ENCODE peak calls at places on chromosomes 16 and 17, in nine cellular contexts. L is adrenal gland; R is PC-9; B is astrocyte; F is fibroblast of lung; M is heart left ventricle; G is cardiac muscle cell; W is suprapubic skin; N is CD8-positive, alpha-beta memory T cell. X is an unnamed sample.
A peak's percentile ranks its signal among the peaks of the same experiment; 100 is the strongest.

GRCh38 chr17:28227278-28228108 is 91.5 kb upstream of the TMEM97 start:
- DNase-seq in G (peak; percentile 84), R (peak; percentile 71), L (peak; percentile 90), M (no peak), B (peak; percentile 14), W (no peak), N (no peak), F (peak; percentile 19), X (no peak)

GRCh38 chr17:43211480-43212402 is at the start of gene TMEM106A:
- DNase-seq in N (peak; percentile 69), L (peak; percentile 81), W (peak; percentile 87), F (peak; percentile 86), B (peak; percentile 75), R (peak; percentile 83), M (peak; percentile 84), G (peak; percentile 83), X (peak; percentile 72)

GRCh38 chr17:31627960-31628359 is 231.1 kb downstream of the COPRS start:
- DNase-seq in F (peak; percentile 88), R (peak; percentile 50), M (no peak), N (no peak), L (no peak), B (peak; percentile 89), G (no peak), W (no peak), X (no peak)

GRCh38 chr17:64081802-64082799 is 47.8 kb downstream of the ERN1 start:
- DNase-seq in M (no peak), G (no peak), R (peak; percentile 99), L (no peak), B (peak; percentile 48), W (no peak), N (peak; percentile 65), F (peak; percentile 86), X (peak; percentile 36)

GRCh38 chr17:66152756-66153155 is 39.2 kb downstream of the CEP112 start:
- DNase-seq in F (no peak), B (peak; percentile 53), G (no peak), R (no peak), L (no peak), N (no peak), W (no peak), M (no peak), X (no peak)

GRCh38 chr17:83171661-83172060 is 92.3 kb downstream of the METRNL start:
- DNase-seq in F (no peak), B (no peak), G (no peak), R (no peak), M (peak; percentile 8), N (no peak), L (no peak), W (peak; percentile 58), X (no peak)

GRCh38 chr16:11946433-11946832 is 4.6 kb upstream of the NPIPB2 start:
- DNase-seq in N (no peak), W (no peak), L (no peak), G (no peak), R (no peak), M (no peak), F (no peak), B (peak; percentile 13), X (no peak)

GRCh38 chr17:9360610-9361571 is 214.7 kb downstream of the STX8 start:
- DNase-seq in G (peak; percentile 82), B (peak; percentile 63), L (peak; percentile 88), M (no peak), R (no peak), W (peak; percentile 64), F (peak; percentile 91), N (no peak), X (no peak)

GRCh38 chr17:55343114-55343513 is 78.4 kb downstream of the HLF start:
- DNase-seq in M (no peak), N (no peak), G (no peak), R (no peak), W (no peak), F (no peak), L (no peak), B (no peak), X (no peak)

GRCh38 chr17:55340171-55340570 is 75.4 kb downstream of the HLF start:
- DNase-seq in G (no peak), B (no peak), L (no peak), F (no peak), W (no peak), M (no peak), R (no peak), N (no peak), X (no peak)

GRCh38 chr17:55343900-55344513 is 77.6 kb downstream of the MMD start:
- DNase-seq in B (no peak), G (no peak), F (no peak), M (no peak), L (peak; percentile 31), W (no peak), R (no peak), N (no peak), X (no peak)

GRCh38 chr17:55341432-55341831 is 76.7 kb downstream of the HLF start:
- DNase-seq in M (no peak), L (no peak), B (peak; percentile 92), R (no peak), W (no peak), G (no peak), F (no peak), N (no peak), X (no peak)

DNA sequence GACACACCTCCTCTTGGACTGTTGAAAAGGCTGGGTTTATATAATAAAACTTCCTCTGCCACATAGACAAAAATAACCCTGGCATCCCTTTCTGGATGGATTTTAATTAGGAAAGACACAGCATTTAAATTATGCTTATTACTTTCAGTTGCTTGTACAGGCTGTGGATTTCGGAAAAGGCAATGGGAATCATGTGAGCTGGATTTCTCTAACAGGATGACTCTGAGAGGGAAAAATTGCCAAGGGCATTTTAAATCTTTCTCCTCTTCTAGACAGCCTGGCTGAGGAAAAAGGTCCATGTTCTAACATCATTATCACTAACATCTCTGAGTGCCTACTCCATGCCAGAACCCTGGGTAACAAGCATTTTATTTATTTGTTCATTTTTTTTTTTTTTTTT is 76.0 kb downstream of the HLF start:
- DNase-seq in F (no peak), W (no peak), M (no peak), N (no peak), L (no peak), R (no peak), B (no peak), G (no peak), X (no peak)
- H3K4me1 ChIP-seq in F (no peaks in the 10 kb centered on the region), W (peaks cover 13% of the 10 kb centered on the region), M (no peaks in the 10 kb centered on the region), N (peaks cover 13% of the 10 kb centered on the region), L (peaks cover 2% of the 10 kb centered on the region), R (no peaks in the 10 kb centered on the region), B (no peaks in the 10 kb centered on the region), G (no peaks in the 10 kb centered on the region), X (peaks cover 27% of the 10 kb centered on the region)

DNA sequence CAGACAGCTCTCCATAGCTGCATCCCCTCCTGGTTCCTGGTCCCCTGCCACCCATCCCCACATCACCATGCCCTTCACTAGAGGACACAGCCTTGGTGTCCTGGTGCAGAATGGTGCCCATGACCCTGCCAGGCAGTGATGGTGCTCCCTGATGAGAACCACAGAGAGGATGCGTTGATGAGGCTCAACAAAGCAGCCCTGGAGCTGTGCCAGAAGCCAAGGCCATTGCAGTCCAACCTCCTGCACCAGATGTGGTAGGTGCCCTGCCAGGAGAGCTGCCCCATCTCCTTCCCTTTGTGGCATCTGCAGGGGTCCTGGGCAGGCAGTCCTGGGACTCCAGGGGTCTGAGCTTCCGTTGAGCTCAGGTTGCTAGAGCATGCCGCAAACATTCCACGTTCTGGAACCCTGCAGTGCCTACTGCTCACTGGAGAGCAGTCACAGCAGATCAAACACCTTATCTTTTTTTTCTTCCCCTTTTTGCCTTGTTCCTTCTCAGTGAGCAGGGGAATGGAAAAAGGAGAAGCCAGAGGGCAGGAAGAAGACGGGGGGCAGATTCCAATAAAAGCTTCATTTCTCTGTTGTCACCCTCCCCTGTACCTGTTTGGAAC is 5.3 kb upstream of the EPN3 start:
- DNase-seq in B (no peak), W (no peak), M (no peak), L (no peak), G (no peak), R (no peak), F (no peak), N (no peak), X (no peak)
- H3K4me3 ChIP-seq in B (no peak overlapping the region), W (no peak overlapping the region), M (no peak overlapping the region), L (no peak overlapping the region), G (no peak overlapping the region), R (no peak overlapping the region), F (no peak overlapping the region), N (no peak overlapping the region), X (no peak overlapping the region)

GRCh38 chr16:57045694-57046381 is 46.5 kb upstream of the CPNE2 start:
- DNase-seq in G (peak; percentile 76), L (peak; percentile 29), R (no peak), W (peak; percentile 86), F (peak; percentile 74), N (peak; percentile 38), B (peak; percentile 33), M (peak; percentile 63), X (no peak)

GRCh38 chr16:57041182-57042156 is 50.9 kb upstream of the CPNE2 start:
- DNase-seq in R (no peak), B (no peak), G (no peak), F (peak; percentile 5), M (no peak), N (peak; percentile 87), W (no peak), L (no peak), X (peak; percentile 68)

GRCh38 chr16:57044931-57045693 is 47.3 kb upstream of the CPNE2 start:
- DNase-seq in R (no peak), F (peak; percentile 25), G (no peak), L (no peak), N (no peak), B (no peak), M (no peak), W (no peak), X (no peak)

GRCh38 chr16:57042157-57043111 is 49.9 kb upstream of the CPNE2 start:
- DNase-seq in N (peak; percentile 65), F (no peak), G (no peak), M (no peak), B (peak; percentile 59), R (no peak), L (peak; percentile 32), W (no peak), X (peak; percentile 23)

DNA sequence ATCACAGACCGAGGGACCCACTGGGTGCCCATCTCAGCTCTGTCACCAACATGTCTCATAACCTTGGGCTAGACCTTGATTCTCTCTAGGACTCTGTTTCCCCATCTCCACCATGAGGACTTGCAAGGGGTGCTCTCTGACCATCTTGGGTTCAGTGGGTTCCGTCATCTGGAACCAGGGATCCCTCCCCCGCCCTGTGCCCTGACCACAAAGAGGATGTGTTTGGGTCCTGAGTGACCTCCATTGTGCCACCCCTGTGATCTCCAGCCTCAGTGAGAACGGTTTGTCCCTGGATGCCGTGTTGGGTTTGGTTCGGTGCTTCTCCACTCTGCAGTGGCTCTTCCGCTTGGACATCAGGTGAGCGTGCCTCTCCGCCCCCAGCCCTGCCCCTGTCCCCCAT is 49.1 kb upstream of the CPNE2 start:
- DNase-seq in B (no peak), M (no peak), N (no peak), W (no peak), F (no peak), G (no peak), L (no peak), R (no peak), X (no peak)
- H3K27ac ChIP-seq in B (no peak overlapping the region), M (no peak overlapping the region), N (no peak overlapping the region), W (no peak overlapping the region), F (no peak overlapping the region), G (no peak overlapping the region), L (no peak overlapping the region), R (no peak overlapping the region), X (peak overlapping the region; percentile 72)

DNA sequence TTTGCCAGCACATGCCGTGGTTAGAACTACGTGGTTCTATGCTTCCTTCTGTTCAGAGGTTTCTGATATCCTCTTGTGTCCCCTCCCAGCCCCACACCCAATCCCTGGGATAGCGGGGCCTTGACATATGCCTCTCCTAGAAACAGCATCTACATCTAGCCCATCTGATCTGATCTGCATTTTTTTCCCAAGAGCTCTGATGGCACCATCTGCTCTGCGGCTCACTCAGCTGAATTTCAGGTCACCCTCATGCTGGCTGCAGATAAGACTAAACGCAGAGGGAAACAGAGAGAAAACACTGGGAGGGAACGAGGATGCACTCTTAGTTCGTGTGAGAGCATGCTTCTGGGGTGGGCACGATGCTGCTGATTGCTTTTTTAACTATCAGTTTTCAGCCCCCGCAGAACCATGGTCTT is 10.7 kb downstream of the WIPI1 start:
- DNase-seq in N (no peak), B (no peak), M (no peak), R (no peak), L (no peak), G (no peak), F (no peak), W (no peak), X (no peak)
- H3K4me1 ChIP-seq in N (no peaks in the 10 kb centered on the region), B (no peaks in the 10 kb centered on the region), M (peaks cover 13% of the 10 kb centered on the region), R (no peaks in the 10 kb centered on the region), L (peaks cover 4% of the 10 kb centered on the region), G (peaks cover 5% of the 10 kb centered on the region), F (no peaks in the 10 kb centered on the region), W (peaks cover 22% of the 10 kb centered on the region), X (no peaks in the 10 kb centered on the region)